ENCODE peak calls at places on chromosomes 7 and 10, in four cellular contexts. S, H, C and F are unnamed samples.

GRCh38 chr7:141702047-141702567 is at the start of gene DENND11:
- DNase-seq in S (peak; percentile 82), H (no peak), C (peak; percentile 37), F (no peak)

GRCh38 chr10:121956111-121957061 is 18.6 kb downstream of the NSMCE4A start:
- DNase-seq in S (no peak), H (no peak), C (no peak), F (no peak)

GRCh38 chr7:46909601-46910051 is 672.3 kb downstream of the TNS3 start:
- DNase-seq in S (no peak), H (no peak), C (no peak), F (no peak)

GRCh38 chr7:75937958-75938786 is 23.2 kb downstream of the POR start:
- DNase-seq in S (peak; percentile 74), H (no peak), C (peak; percentile 66), F (no peak)

GRCh38 chr10:119821172-119821571 is 51.5 kb downstream of the MCMBP start:
- DNase-seq in S (no peak), H (no peak), C (no peak), F (no peak)

GRCh38 chr10:35808344-35808743 is 166.2 kb upstream of the FZD8 start:
- DNase-seq in S (no peak), H (no peak), C (no peak), F (no peak)

GRCh38 chr10:76190871-76191270 is 759.4 kb downstream of the LRMDA start:
- DNase-seq in S (no peak), H (no peak), C (no peak), F (no peak)

GRCh38 chr10:88897019-88897853 is 17.2 kb downstream of the STAMBPL1 start:
- DNase-seq in S (no peak), H (peak; percentile 44), C (no peak), F (no peak)

GRCh38 chr10:17742918-17743317 is 9.1 kb upstream of the TMEM236 start:
- DNase-seq in S (peak; percentile 56), H (peak; percentile 30), C (peak; percentile 50), F (no peak)

GRCh38 chr7:13903997-13904396 is 85.5 kb downstream of the ETV1 start:
- DNase-seq in S (no peak), H (no peak), C (no peak), F (no peak)

GRCh38 chr10:100462709-100463108 is at the start of gene WNT8B:
- DNase-seq in S (no peak), H (no peak), C (no peak), F (no peak)

GRCh38 chr7:12436896-12437535 is 33.4 kb upstream of the VWDE start:
- DNase-seq in S (no peak), H (no peak), C (no peak), F (no peak)

GRCh38 chr10:104028146-104028545 is 57.5 kb downstream of the COL17A1 start:
- DNase-seq in S (no peak), H (peak; percentile 13), C (peak; percentile 58), F (no peak)
- TF ChIP-seq CHD4 in S (no peak), H (no peak), C (no peak), F (no peak)

GRCh38 chr10:80567292-80567691 is 29.6 kb downstream of the SH2D4B start:
- DNase-seq in S (no peak), H (no peak), C (peak; percentile 22), F (no peak)

GRCh38 chr10:80571352-80571751 is 33.6 kb downstream of the SH2D4B start:
- DNase-seq in S (no peak), H (no peak), C (no peak), F (no peak)

GRCh38 chr10:80568306-80568705 is 30.6 kb downstream of the SH2D4B start:
- DNase-seq in S (no peak), H (no peak), C (no peak), F (no peak)

DNA sequence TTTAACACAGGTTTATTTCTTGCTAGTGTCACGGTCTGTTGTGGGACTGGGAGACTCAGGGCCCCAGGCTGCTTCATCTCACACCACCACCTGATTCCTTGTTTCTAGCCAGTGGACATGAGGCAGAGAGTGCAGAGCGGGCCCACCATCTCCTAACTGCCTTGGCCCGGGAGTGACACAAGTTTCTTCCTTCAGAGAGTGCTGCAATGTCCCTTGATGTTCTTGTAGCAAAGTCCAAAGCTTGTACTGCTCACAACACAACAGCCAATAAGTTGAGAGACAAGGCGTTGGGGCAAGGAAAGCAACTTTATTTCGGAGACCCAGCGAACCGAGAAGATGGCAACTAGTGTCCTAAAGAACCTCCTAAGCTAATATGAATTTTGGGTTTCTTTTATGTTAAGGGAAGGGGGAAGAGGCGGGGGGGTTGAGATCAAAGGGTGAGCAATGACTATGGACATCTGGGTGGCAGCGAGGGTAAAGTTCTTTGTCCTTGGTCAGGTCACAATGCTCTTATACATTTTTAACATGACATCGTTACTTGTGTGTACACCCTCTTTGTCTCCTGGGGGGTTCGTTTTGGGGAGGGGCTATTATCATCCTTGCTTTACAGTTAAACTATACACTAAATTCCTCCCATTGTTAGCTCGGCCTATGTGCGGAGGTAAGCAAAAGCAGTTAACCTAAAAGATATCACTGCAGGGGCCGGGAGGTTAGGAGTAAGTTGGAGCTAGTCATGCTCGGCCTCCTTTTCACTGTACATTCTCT is 31.6 kb downstream of the SH2D4B start:
- DNase-seq in S (no peak), H (no peak), C (no peak), F (no peak)
- TF ChIP-seq CHD4 in S (no peak), H (no peak), C (no peak), F (no peak)

DNA sequence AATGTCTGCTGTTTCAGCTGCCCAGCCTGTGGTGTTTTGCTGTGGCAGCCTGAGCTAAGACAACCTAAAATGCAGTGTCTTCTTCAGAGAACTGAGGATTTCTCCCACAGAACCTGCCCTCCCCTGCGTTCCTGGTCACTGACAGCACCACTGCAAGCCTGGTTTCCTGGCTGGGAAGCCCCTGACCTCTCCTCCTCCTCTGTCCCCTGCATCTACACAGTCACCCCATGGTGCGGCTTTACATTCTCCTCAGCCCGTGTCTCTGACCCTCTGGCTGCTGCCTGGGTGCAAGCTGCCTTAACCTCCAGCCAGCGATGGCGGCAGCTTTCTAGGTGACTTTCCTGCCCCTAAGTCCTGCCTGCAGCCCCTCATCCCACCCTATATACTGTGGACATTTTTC is 337.3 kb upstream of the ZNF32 start:
- DNase-seq in S (no peak), H (no peak), C (no peak), F (no peak)
- TF ChIP-seq CHD4 in S (no peak), H (no peak), C (no peak), F (no peak)

DNA sequence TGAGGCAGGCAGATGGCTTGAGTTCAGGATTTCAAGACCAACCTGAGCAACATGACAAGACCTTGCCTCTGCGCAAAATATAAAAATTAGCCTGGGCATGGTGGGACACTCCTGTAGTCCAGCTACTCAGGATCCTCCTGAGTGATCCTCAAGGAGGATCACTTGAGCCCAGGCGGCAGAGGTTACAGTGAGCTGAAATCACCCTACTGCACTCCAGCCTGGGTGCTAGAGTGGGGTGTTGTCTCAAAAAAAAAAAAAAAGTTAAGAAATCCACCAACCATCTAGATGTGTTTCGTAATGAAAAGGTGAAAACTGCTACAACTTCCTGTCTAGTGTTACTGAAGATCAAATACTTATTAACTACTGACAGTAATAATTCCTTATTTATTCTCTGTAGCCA is 8.1 kb downstream of the GLCCI1 start:
- DNase-seq in S (no peak), H (no peak), C (no peak), F (no peak)
- TF ChIP-seq CHD4 in S (no peak), H (no peak), C (no peak), F (no peak)